ENCODE peak calls at places on chromosomes 16 and 17, in four cellular contexts. O is K562, W is HepG2, B is H1. U is an unnamed sample.

GRCh38 chr17:14211778-14212177 is 24.9 kb downstream of the CDRT15 start:
- DNase-seq in B (peak), O (peak), W (no peak), U (no peak)

GRCh38 chr17:29848737-29849136 is 81.3 kb downstream of the SSH2 start:
- DNase-seq in O (no peak), W (no peak), B (no peak), U (no peak)

GRCh38 chr16:25155553-25156460 is 44.3 kb downstream of the LCMT1 start:
- DNase-seq in O (no peak), W (no peak), B (no peak), U (no peak)

GRCh38 chr16:1815461-1815860 is 11.2 kb downstream of the HAGH start:
- DNase-seq in O (no peak), B (no peak), W (no peak), U (no peak)

GRCh38 chr16:83967091-83967490 is 953 bp upstream of the NECAB2 start:
- DNase-seq in W (no peak), O (no peak), B (no peak), U (no peak)

GRCh38 chr17:81251091-81251942 is 12.2 kb downstream of the NDUFAF8 start:
- DNase-seq in W (no peak), O (no peak), B (no peak), U (no peak)

GRCh38 chr16:11296706-11297491 is 15.8 kb upstream of the PRM1 start:
- DNase-seq in B (no peak), O (no peak), W (peak), U (no peak)

GRCh38 chr16:17083628-17084027 is 387.1 kb downstream of the XYLT1 start:
- DNase-seq in O (no peak), B (no peak), W (no peak), U (no peak)

GRCh38 chr17:16286947-16287562 is 66.2 kb downstream of the CENPV start:
- DNase-seq in W (no peak), B (peak), O (no peak), U (peak)

GRCh38 chr17:78680436-78680835 is 101.6 kb downstream of the CYTH1 start:
- DNase-seq in O (no peak), W (no peak), B (no peak), U (no peak)

GRCh38 chr17:75854111-75854748 is 905 bp downstream of the WBP2 start:
- DNase-seq in W (peak), O (no peak), B (no peak), U (peak)

GRCh38 chr17:16506188-16506587 is 14.2 kb upstream of the LRRC75A start:
- DNase-seq in O (no peak), W (no peak), B (no peak), U (no peak)

GRCh38 chr17:41863074-41863843 is 2.0 kb downstream of the KLHL11 start:
- DNase-seq in O (no peak), B (no peak), W (no peak), U (no peak)

GRCh38 chr17:18129041-18129502 is 20.5 kb downstream of the MYO15A start:
- DNase-seq in O (no peak), B (no peak), W (no peak), U (peak)

GRCh38 chr17:40854175-40854814 is 12.7 kb downstream of the KRT12 start:
- DNase-seq in W (peak), B (no peak), O (peak), U (peak)

GRCh38 chr17:79150799-79151198 is 76.2 kb downstream of the ENGASE start:
- DNase-seq in O (no peak), B (no peak), W (no peak), U (no peak)

GRCh38 chr17:82334622-82335394 is 1.2 kb upstream of the SECTM1 start:
- DNase-seq in O (no peak), B (no peak), W (no peak), U (no peak)

DNA sequence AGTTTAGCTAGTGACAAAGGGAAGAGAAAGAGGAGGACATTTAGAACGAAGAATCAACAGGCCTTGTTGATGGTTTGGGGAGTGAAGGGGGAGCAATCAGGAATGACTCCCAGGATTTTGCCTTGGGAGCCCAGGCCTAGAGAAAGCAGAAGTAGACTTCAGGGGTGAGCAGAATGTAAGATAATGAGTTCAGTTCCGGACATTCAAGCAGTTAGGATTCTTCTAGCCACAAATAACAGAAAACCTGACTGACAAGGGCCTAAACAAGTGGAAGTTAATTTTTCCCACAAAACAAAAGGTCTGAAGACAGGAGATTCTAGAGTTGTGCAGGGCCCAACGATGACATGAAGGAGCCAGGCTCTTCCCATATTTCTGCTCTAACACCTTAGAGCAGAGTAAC is 45.9 kb downstream of the SKAP1 start:
- DNase-seq in O (no peak), B (no peak), W (no peak), U (no peak)
- TF ChIP-seq PHF8 in O (no peak), B (no peak), W (no peak), U (no peak)

DNA sequence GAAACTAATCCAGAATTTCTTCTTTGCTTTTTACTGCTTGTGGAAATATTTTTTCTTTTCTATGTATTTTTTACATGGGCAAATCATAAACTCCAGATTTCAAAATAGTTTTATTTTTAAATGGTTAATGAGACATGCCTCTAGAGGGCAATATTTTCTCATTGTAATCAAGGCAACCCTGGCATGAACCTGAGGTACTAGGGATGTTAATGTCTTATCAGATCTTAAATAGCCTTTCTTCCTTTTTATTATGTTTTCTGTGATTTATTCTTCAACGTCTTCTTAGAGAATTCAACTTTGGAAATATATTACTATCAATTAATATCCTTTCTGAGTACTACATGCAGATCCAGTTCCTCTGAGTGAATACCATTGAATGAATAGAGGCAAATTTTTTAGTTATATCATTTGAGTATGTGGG is 324.7 kb downstream of the BCAS3 start:
- DNase-seq in O (peak), B (no peak), W (peak), U (peak)
- TF ChIP-seq KDM1A in O (no peak), B (no peak), W (no peak), U (no peak)

GRCh38 chr17:47720754-47721533 is 12.1 kb upstream of the TBX21 start:
- DNase-seq in W (no peak), B (peak), O (no peak), U (no peak)
- TF ChIP-seq PHF8 in W (no peak), B (no peak), O (no peak), U (no peak)

GRCh38 chr16:66984902-66985311 is 3.5 kb upstream of the CES4A start:
- DNase-seq in W (no peak), B (no peak), O (no peak), U (no peak)
- TF ChIP-seq KDM1A in W (no peak), B (no peak), O (no peak), U (no peak)

DNA sequence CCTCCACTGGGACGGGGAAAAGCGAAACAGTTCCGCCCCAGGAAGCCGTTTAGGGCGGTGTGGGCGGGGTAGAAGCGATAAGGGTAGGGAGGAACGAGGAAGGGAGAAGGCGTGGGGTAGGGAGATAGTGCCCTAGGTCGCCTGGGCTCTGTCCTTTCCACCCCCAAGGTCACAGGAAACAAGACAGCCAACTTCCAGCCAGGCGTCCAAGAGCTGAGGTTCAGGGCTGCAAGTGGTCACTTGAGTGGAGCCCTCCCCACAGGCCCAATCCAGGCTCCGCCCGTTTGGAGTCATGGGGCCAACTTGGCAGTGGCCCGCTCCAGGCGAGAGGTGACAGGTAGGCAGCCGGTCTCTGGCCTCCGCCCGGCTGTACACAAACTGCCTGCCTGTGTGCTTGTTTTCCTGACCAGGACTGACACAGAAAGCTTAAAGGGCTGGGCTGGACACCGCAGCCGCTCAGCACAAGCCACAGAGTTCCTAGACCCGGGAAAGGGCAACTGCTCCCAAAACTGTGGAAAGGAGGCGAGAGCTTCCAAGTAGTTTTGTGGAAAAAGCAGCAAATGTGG is at the start of gene RILP:
- DNase-seq in O (peak), W (peak), B (peak), U (peak)
- TF ChIP-seq PHF8 in O (no peak), W (peak), B (no peak), U (no peak)

GRCh38 chr16:89120921-89121351 is 27.3 kb downstream of the ACSF3 start:
- DNase-seq in B (no peak), O (no peak), W (no peak), U (no peak)
- TF ChIP-seq KDM1A in B (no peak), O (no peak), W (no peak), U (no peak)

U was measured in A549.